ENCODE peak calls at places on chromosomes 11 and 22, in eight cellular contexts. One of them, this sample, is unnamed.

GRCh38 chr11:118958577-118958976 is 2.5 kb downstream of the UPK2 start:
- DNase-seq in fibroblast of lung: no peak
- DNase-seq in K562: no peak
- DNase-seq in IMR-90: no peak
- DNase-seq in Karpas-422: no peak
- DNase-seq in astrocyte: no peak
- DNase-seq in A549: no peak
- DNase-seq in mesendoderm: no peak
- DNase-seq in this sample: no peak

GRCh38 chr11:63462126-63462525 is 28.8 kb downstream of the PLAAT5 start:
- DNase-seq in fibroblast of lung: no peak
- DNase-seq in K562: no peak
- DNase-seq in IMR-90: no peak
- DNase-seq in Karpas-422: no peak
- DNase-seq in astrocyte: no peak
- DNase-seq in A549: no peak
- DNase-seq in mesendoderm: no peak
- DNase-seq in this sample: no peak

GRCh38 chr11:8531312-8531711 is 62.7 kb downstream of the STK33 start:
- DNase-seq in fibroblast of lung: no peak
- DNase-seq in K562: no peak
- DNase-seq in IMR-90: no peak
- DNase-seq in Karpas-422: no peak
- DNase-seq in astrocyte: no peak
- DNase-seq in A549: no peak
- DNase-seq in mesendoderm: no peak
- DNase-seq in this sample: no peak

GRCh38 chr11:120061036-120061760 is 76.7 kb downstream of the TRIM29 start:
- DNase-seq in fibroblast of lung: peak; percentile 63
- DNase-seq in K562: no peak
- DNase-seq in IMR-90: no peak
- DNase-seq in Karpas-422: no peak
- DNase-seq in astrocyte: peak; percentile 49
- DNase-seq in A549: no peak
- DNase-seq in mesendoderm: no peak
- DNase-seq in this sample: no peak

GRCh38 chr11:19110290-19110689 is 6.7 kb upstream of the ZDHHC13 start:
- DNase-seq in fibroblast of lung: no peak
- DNase-seq in K562: no peak
- DNase-seq in IMR-90: no peak
- DNase-seq in Karpas-422: no peak
- DNase-seq in astrocyte: no peak
- DNase-seq in A549: no peak
- DNase-seq in mesendoderm: no peak
- DNase-seq in this sample: no peak

GRCh38 chr11:125724125-125724524 is 22.0 kb upstream of the PATE1 start:
- DNase-seq in fibroblast of lung: peak; percentile 30
- DNase-seq in K562: no peak
- DNase-seq in IMR-90: peak; percentile 4
- DNase-seq in Karpas-422: peak; percentile 45
- DNase-seq in astrocyte: peak; percentile 15
- DNase-seq in A549: no peak
- DNase-seq in mesendoderm: peak; percentile 51
- DNase-seq in this sample: peak; percentile 10

GRCh38 chr11:26143553-26144308 is 188.2 kb upstream of the ANO3 start:
- DNase-seq in fibroblast of lung: peak; percentile 6
- DNase-seq in K562: no peak
- DNase-seq in IMR-90: peak; percentile 9
- DNase-seq in Karpas-422: no peak
- DNase-seq in astrocyte: no peak
- DNase-seq in A549: no peak
- DNase-seq in mesendoderm: peak; percentile 36
- DNase-seq in this sample: no peak

GRCh38 chr11:70343631-70344030 is 54.7 kb upstream of the CTTN start:
- DNase-seq in fibroblast of lung: no peak
- DNase-seq in K562: no peak
- DNase-seq in IMR-90: no peak
- DNase-seq in Karpas-422: no peak
- DNase-seq in astrocyte: no peak
- DNase-seq in A549: no peak
- DNase-seq in mesendoderm: no peak
- DNase-seq in this sample: no peak

GRCh38 chr22:24001314-24001713 is 3.9 kb downstream of the GSTT4 start:
- DNase-seq in fibroblast of lung: no peak
- DNase-seq in K562: no peak
- DNase-seq in IMR-90: no peak
- DNase-seq in Karpas-422: no peak
- DNase-seq in astrocyte: no peak
- DNase-seq in A549: no peak
- DNase-seq in mesendoderm: peak; percentile 45
- DNase-seq in this sample: no peak

GRCh38 chr11:119509277-119509841 is 86.4 kb upstream of the THY1 start:
- DNase-seq in fibroblast of lung: peak; percentile 77
- DNase-seq in K562: no peak
- DNase-seq in IMR-90: peak; percentile 21
- DNase-seq in Karpas-422: no peak
- DNase-seq in astrocyte: peak; percentile 68
- DNase-seq in A549: no peak
- DNase-seq in mesendoderm: no peak
- DNase-seq in this sample: no peak

GRCh38 chr11:66858939-66859685 is 2.2 kb downstream of the LRFN4 start:
- DNase-seq in fibroblast of lung: no peak
- DNase-seq in K562: no peak
- DNase-seq in IMR-90: no peak
- DNase-seq in Karpas-422: no peak
- DNase-seq in astrocyte: no peak
- DNase-seq in A549: no peak
- DNase-seq in mesendoderm: no peak
- DNase-seq in this sample: peak; percentile 39

DNA sequence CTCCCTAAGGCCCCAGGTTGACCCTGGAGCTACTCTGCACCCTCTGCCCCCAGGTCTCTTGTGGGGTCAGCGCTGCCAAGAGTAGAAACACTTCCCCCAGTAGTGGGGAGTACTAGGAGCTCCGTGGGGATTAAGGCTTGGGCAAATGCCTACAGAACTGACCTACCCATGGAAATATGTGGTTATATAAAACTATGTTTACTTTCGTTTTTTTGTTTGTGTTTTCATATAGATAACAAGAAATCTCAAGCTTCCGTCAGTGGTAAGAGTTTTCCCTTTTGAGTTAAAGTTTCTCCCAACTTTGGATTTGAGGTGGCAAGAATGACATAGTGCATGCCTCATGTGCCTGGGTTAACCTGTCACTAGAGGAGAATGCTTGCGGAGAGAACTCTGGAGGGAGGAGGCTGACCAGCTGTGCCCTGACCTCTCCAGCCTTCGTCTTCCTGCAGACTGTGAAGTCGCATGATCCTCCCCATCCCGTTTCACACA is 45.5 kb downstream of the MED15 start:
- DNase-seq in fibroblast of lung: no peak
- DNase-seq in K562: no peak
- DNase-seq in IMR-90: peak; percentile 83
- DNase-seq in Karpas-422: no peak
- DNase-seq in astrocyte: no peak
- DNase-seq in A549: no peak
- DNase-seq in mesendoderm: no peak
- DNase-seq in this sample: no peak
- H3K4me2 ChIP-seq in fibroblast of lung: peak overlapping the region; percentile 77
- H3K4me2 ChIP-seq in K562: no peak overlapping the region
- H3K4me2 ChIP-seq in IMR-90: peak overlapping the region; percentile 19
- H3K4me2 ChIP-seq in Karpas-422: no peak overlapping the region
- H3K4me2 ChIP-seq in astrocyte: peak overlapping the region; percentile 61
- H3K4me2 ChIP-seq in A549: no peak overlapping the region
- H3K4me2 ChIP-seq in mesendoderm: no peak overlapping the region
- H3K4me2 ChIP-seq in this sample: no peak overlapping the region

GRCh38 chr11:76244311-76245061 is 38.2 kb upstream of the WNT11 start:
- DNase-seq in fibroblast of lung: no peak
- DNase-seq in K562: no peak
- DNase-seq in IMR-90: no peak
- DNase-seq in Karpas-422: no peak
- DNase-seq in astrocyte: no peak
- DNase-seq in A549: no peak
- DNase-seq in mesendoderm: no peak
- DNase-seq in this sample: no peak

GRCh38 chr11:76248210-76248609 is 41.9 kb upstream of the WNT11 start:
- DNase-seq in fibroblast of lung: no peak
- DNase-seq in K562: peak; percentile 61
- DNase-seq in IMR-90: no peak
- DNase-seq in Karpas-422: peak; percentile 73
- DNase-seq in astrocyte: no peak
- DNase-seq in A549: peak; percentile 52
- DNase-seq in mesendoderm: peak; percentile 76
- DNase-seq in this sample: no peak

GRCh38 chr11:76247091-76247490 is 40.8 kb upstream of the WNT11 start:
- DNase-seq in fibroblast of lung: no peak
- DNase-seq in K562: no peak
- DNase-seq in IMR-90: no peak
- DNase-seq in Karpas-422: no peak
- DNase-seq in astrocyte: no peak
- DNase-seq in A549: no peak
- DNase-seq in mesendoderm: no peak
- DNase-seq in this sample: no peak

GRCh38 chr11:76245720-76246119 is 39.4 kb upstream of the WNT11 start:
- DNase-seq in fibroblast of lung: no peak
- DNase-seq in K562: no peak
- DNase-seq in IMR-90: no peak
- DNase-seq in Karpas-422: no peak
- DNase-seq in astrocyte: no peak
- DNase-seq in A549: no peak
- DNase-seq in mesendoderm: no peak
- DNase-seq in this sample: no peak

DNA sequence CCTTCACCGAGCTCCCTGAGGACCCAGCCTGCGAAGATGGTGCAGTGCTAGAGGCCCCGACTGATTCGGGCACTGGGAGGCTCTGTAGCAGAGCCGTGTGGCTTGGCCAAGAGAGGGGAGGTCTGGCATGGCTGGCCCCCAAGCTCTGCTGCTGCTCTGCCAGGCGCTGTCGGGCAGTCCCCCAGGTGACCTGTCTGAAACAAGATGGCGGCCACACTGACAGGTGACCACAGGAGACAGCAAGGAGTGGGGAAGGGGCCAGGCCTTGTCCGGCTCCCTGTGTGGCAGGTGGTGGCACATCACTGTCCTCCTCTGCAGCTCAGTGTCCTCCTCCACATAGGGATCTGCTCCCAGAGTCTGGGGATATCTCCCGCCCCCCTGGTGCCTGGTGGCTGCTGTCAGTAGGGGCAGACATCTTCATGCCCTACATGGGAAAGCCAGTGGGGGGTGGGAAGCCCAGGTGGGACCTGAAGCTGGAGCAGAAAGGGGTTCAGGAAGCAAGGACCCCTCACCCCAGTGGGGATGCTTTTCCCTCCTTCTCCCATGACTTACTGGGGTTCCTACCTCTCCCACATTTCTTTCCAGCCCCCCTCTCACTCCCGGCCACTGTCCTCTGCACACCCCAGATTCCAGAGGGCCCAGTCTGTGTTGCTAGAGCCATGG is 40.1 kb upstream of the WNT11 start:
- DNase-seq in fibroblast of lung: no peak
- DNase-seq in K562: no peak
- DNase-seq in IMR-90: no peak
- DNase-seq in Karpas-422: no peak
- DNase-seq in astrocyte: no peak
- DNase-seq in A549: no peak
- DNase-seq in mesendoderm: no peak
- DNase-seq in this sample: no peak
- H3K4me2 ChIP-seq in fibroblast of lung: no peak overlapping the region
- H3K4me2 ChIP-seq in K562: no peak overlapping the region
- H3K4me2 ChIP-seq in IMR-90: no peak overlapping the region
- H3K4me2 ChIP-seq in Karpas-422: no peak overlapping the region
- H3K4me2 ChIP-seq in astrocyte: no peak overlapping the region
- H3K4me2 ChIP-seq in A549: no peak overlapping the region
- H3K4me2 ChIP-seq in mesendoderm: no peak overlapping the region
- H3K4me2 ChIP-seq in this sample: no peak overlapping the region

GRCh38 chr22:29801153-29801552 is 34.0 kb downstream of the UQCR10 start:
- DNase-seq in fibroblast of lung: no peak
- DNase-seq in K562: no peak
- DNase-seq in IMR-90: no peak
- DNase-seq in Karpas-422: no peak
- DNase-seq in astrocyte: no peak
- DNase-seq in A549: no peak
- DNase-seq in mesendoderm: peak; percentile 73
- DNase-seq in this sample: no peak
- H3K4me2 ChIP-seq in fibroblast of lung: no peak overlapping the region
- H3K4me2 ChIP-seq in K562: no peak overlapping the region
- H3K4me2 ChIP-seq in IMR-90: no peak overlapping the region
- H3K4me2 ChIP-seq in Karpas-422: no peak overlapping the region
- H3K4me2 ChIP-seq in astrocyte: no peak overlapping the region
- H3K4me2 ChIP-seq in A549: no peak overlapping the region
- H3K4me2 ChIP-seq in mesendoderm: no peak overlapping the region
- H3K4me2 ChIP-seq in this sample: no peak overlapping the region

GRCh38 chr22:42719656-42720262 is 911 bp downstream of the A4GALT start:
- DNase-seq in fibroblast of lung: no peak
- DNase-seq in K562: peak; percentile 3
- DNase-seq in IMR-90: no peak
- DNase-seq in Karpas-422: no peak
- DNase-seq in astrocyte: no peak
- DNase-seq in A549: no peak
- DNase-seq in mesendoderm: no peak
- DNase-seq in this sample: peak; percentile 72
- H3K4me2 ChIP-seq in fibroblast of lung: peak overlapping the region; percentile 42
- H3K4me2 ChIP-seq in K562: no peak overlapping the region
- H3K4me2 ChIP-seq in IMR-90: peak overlapping the region; percentile 99
- H3K4me2 ChIP-seq in Karpas-422: no peak overlapping the region
- H3K4me2 ChIP-seq in astrocyte: peak overlapping the region; percentile 83
- H3K4me2 ChIP-seq in A549: peak overlapping the region; percentile 84
- H3K4me2 ChIP-seq in mesendoderm: peak overlapping the region; percentile 96
- H3K4me2 ChIP-seq in this sample: peak overlapping the region; percentile 98

GRCh38 chr11:2266586-2267305 is 3.6 kb downstream of the ASCL2 start:
- DNase-seq in fibroblast of lung: no peak
- DNase-seq in K562: no peak
- DNase-seq in IMR-90: no peak
- DNase-seq in Karpas-422: no peak
- DNase-seq in astrocyte: no peak
- DNase-seq in A549: no peak
- DNase-seq in mesendoderm: no peak
- DNase-seq in this sample: no peak
- H3K4me2 ChIP-seq in fibroblast of lung: no peak overlapping the region
- H3K4me2 ChIP-seq in K562: no peak overlapping the region
- H3K4me2 ChIP-seq in IMR-90: no peak overlapping the region
- H3K4me2 ChIP-seq in Karpas-422: no peak overlapping the region
- H3K4me2 ChIP-seq in astrocyte: no peak overlapping the region
- H3K4me2 ChIP-seq in A549: no peak overlapping the region
- H3K4me2 ChIP-seq in mesendoderm: no peak overlapping the region
- H3K4me2 ChIP-seq in this sample: no peak overlapping the region

This sample was measured in OCI-LY7.